ENCODE peak calls at places on chromosomes 6 and 20, in six cellular contexts. N is IMR-90, I is A549, U is HepG2, E is GM12878, H is K562. B is an unnamed sample.

GRCh38 chr6:133291671-133292070 is 50.5 kb downstream of the EYA4 start:
- DNase-seq in U (no peak), N (peak; percentile 31), E (no peak), H (no peak), I (no peak), B (no peak)

GRCh38 chr6:39339111-39339510 is 16.6 kb upstream of the KCNK16 start:
- DNase-seq in N (no peak), H (no peak), I (no peak), U (no peak), E (no peak), B (no peak)

GRCh38 chr20:40741507-40742106 is 52.6 kb upstream of the MAFB start:
- DNase-seq in H (peak; percentile 33), N (peak; percentile 34), E (no peak), U (peak; percentile 57), I (peak; percentile 39), B (peak; percentile 67)

GRCh38 chr6:25193147-25193864 is 85.9 kb upstream of the CARMIL1 start:
- DNase-seq in H (no peak), E (no peak), N (peak; percentile 95), I (peak; percentile 25), U (no peak), B (no peak)

GRCh38 chr6:21738180-21739094 is 144.9 kb downstream of the SOX4 start:
- DNase-seq in I (peak; percentile 36), N (peak; percentile 44), H (no peak), U (no peak), E (no peak), B (no peak)

GRCh38 chr6:26045046-26045938 is 41.9 kb upstream of the HFE start:
- DNase-seq in N (peak; percentile 94), E (peak; percentile 99), U (peak; percentile 99), I (peak; percentile 55), H (no peak), B (no peak)

GRCh38 chr6:55617272-55617671 is 38.3 kb upstream of the HMGCLL1 start:
- DNase-seq in I (no peak), N (peak; percentile 56), U (peak; percentile 48), E (no peak), H (no peak), B (peak; percentile 21)

GRCh38 chr6:80022803-80023202 is 18.4 kb downstream of the TTK start:
- DNase-seq in N (peak; percentile 86), I (no peak), U (no peak), E (no peak), H (no peak), B (no peak)

GRCh38 chr20:50663095-50663821 is 28.1 kb downstream of the RIPOR3 start:
- DNase-seq in N (no peak), U (peak; percentile 84), E (no peak), H (no peak), I (no peak), B (no peak)

GRCh38 chr6:133705071-133705470 is 183.8 kb upstream of the TCF21 start:
- DNase-seq in U (no peak), E (no peak), I (no peak), H (no peak), N (peak; percentile 91), B (no peak)

GRCh38 chr20:38342196-38342595 is 4.1 kb upstream of the LBP start:
- DNase-seq in E (no peak), I (no peak), N (no peak), U (no peak), H (no peak), B (no peak)

GRCh38 chr6:43856005-43856765 is 86.2 kb downstream of the VEGFA start:
- DNase-seq in H (peak; percentile 68), U (peak; percentile 86), N (peak; percentile 40), E (no peak), I (peak; percentile 45), B (peak; percentile 51)

GRCh38 chr20:44970243-44970757 is 4.0 kb downstream of the STK4 start:
- DNase-seq in I (no peak), H (no peak), U (no peak), E (no peak), N (peak; percentile 24), B (no peak)

GRCh38 chr6:159608961-159609673 is 83.9 kb downstream of the SOD2 start:
- DNase-seq in I (peak; percentile 8), N (peak; percentile 28), E (no peak), H (peak; percentile 45), U (peak; percentile 47), B (peak; percentile 39)

GRCh38 chr20:62353289-62354030 is 13.7 kb downstream of the LAMA5 start:
- DNase-seq in N (no peak), E (no peak), I (no peak), U (peak; percentile 56), H (no peak), B (no peak)

GRCh38 chr20:63273635-63274380 is 1.2 kb downstream of the ARFGAP1 start:
- DNase-seq in N (peak; percentile 88), U (peak; percentile 82), H (peak; percentile 55), E (no peak), I (peak; percentile 62), B (no peak)

GRCh38 chr6:25494469-25494868 is 157.5 kb upstream of the SCGN start:
- DNase-seq in N (no peak), E (no peak), I (no peak), H (no peak), U (no peak), B (no peak)

GRCh38 chr6:142014515-142014914 is 118.2 kb upstream of the GJE1 start:
- DNase-seq in E (no peak), U (no peak), H (no peak), I (peak; percentile 11), N (peak; percentile 93), B (no peak)

GRCh38 chr6:52691718-52692117 is 20.8 kb downstream of the TMEM14A start:
- DNase-seq in E (no peak), U (no peak), I (no peak), H (no peak), N (peak; percentile 5), B (no peak)

GRCh38 chr20:58747400-58747672 is 54.7 kb downstream of the NPEPL1 start:
- DNase-seq in I (no peak), N (no peak), E (no peak), U (no peak), H (no peak), B (no peak)

GRCh38 chr6:2124260-2124709 is 121.1 kb downstream of the GMDS start:
- DNase-seq in H (no peak), I (no peak), U (no peak), E (no peak), N (peak; percentile 71), B (peak; percentile 44)

GRCh38 chr20:20487811-20488210 is 119.9 kb downstream of the INSM1 start:
- DNase-seq in U (no peak), E (no peak), I (no peak), H (no peak), N (peak; percentile 38), B (no peak)

GRCh38 chr6:139748353-139749146 is 374.1 kb upstream of the CITED2 start:
- DNase-seq in E (no peak), I (no peak), U (peak; percentile 27), H (peak; percentile 14), N (peak; percentile 79), B (no peak)

GRCh38 chr6:169620171-169621125 is 81.4 kb downstream of the WDR27 start:
- DNase-seq in I (no peak), U (peak; percentile 60), N (peak; percentile 86), H (no peak), E (no peak), B (no peak)

DNA sequence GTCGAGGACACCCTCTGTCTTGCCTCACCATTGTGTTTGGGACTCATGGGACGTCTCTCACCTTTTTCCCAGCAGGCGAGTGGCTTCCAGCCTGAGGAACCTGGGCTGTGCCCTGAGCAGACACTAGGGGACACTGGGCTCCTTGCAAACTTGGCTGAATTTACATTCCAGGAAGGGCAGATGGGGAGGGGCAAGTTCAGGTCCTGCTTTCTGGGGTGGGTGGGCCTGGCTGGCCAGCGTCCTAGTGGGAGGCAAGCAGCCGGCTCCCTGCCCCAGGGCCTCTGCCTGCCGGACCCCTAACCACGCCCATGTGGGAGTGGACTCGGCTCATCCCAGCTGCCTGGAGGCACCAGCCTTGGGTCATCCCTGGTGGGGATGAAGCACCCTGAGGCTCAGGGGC is 48.2 kb upstream of the MLN start:
- DNase-seq in U (peak; percentile 25), E (no peak), I (peak; percentile 31), H (peak; percentile 75), N (no peak), B (peak; percentile 54)
- TF ChIP-seq BHLHE40 in U (no peak), E (no peak), I (no peak), H (no peak), N (no peak), B (no peak)

GRCh38 chr6:100144991-100145390 is 151.0 kb upstream of the MCHR2 start:
- DNase-seq in U (no peak), I (no peak), H (no peak), E (no peak), N (no peak), B (no peak)
- TF ChIP-seq BHLHE40 in U (no peak), I (no peak), H (no peak), E (no peak), N (no peak), B (no peak)

DNA sequence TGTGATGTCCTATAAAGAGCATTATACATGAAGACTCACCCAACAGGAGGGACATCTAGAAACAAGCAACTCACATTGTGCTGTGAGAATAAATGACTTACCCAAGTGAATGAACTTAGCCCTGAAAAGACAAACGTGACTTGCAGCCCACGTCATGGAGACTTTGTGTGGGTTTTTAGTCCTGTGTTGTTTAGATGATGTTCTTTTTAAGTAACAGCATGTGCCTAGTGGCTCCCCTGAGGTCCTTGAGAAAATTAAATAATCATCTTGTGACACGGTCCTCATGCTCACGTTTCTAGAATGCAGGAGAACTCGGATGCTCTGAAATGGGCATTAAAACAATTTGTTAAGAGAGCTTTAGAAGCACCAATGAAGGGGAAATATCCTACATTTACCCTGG is 165.1 kb downstream of the SASH1 start:
- DNase-seq in H (no peak), I (no peak), E (no peak), N (peak; percentile 71), U (no peak), B (no peak)
- TF ChIP-seq BHLHE40 in H (no peak), I (no peak), E (peak; percentile 35), N (peak; percentile 93), U (no peak), B (no peak)

DNA sequence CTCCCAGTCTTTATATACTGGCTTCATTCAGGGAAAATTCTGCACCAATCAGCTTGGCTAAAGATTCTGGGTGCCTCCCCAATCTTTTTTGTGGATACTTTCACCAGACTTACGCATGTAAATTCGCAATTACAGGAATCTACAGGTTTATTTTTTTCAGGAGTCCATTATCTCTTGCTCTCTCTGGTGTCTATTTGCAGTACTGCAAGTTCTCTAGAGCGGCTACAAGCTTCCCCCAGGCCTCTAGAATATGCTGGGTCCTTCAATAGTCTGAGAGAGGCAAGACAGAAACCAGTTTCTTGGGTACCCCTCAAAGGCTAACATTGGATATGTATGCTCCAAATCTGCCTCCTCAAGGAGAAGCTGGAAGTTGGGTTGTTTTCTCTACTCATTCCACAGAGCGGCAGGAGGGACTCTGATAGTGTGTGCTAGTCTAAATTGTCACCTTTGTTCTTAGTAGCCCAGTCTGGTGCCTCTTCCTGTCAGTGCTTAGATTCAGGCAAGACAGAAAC is 58.5 kb downstream of the SUN5 start:
- DNase-seq in N (peak; percentile 34), E (no peak), I (peak; percentile 23), H (no peak), U (peak; percentile 55), B (peak; percentile 54)
- TF ChIP-seq BHLHE40 in N (no peak), E (no peak), I (no peak), H (no peak), U (no peak), B (no peak)

GRCh38 chr20:48486065-48486464 is 341.7 kb downstream of the PREX1 start:
- DNase-seq in I (no peak), N (no peak), H (no peak), E (no peak), U (no peak), B (no peak)
- TF ChIP-seq BHLHE40 in I (no peak), N (no peak), H (no peak), E (no peak), U (no peak), B (no peak)

B was measured in HEK293T.